ENCODE peak calls at places on chromosomes 7 and 10, in seven cellular contexts. One of them, this sample, is unnamed.

GRCh38 chr7:4650471-4651047 is 31.5 kb upstream of the FOXK1 start:
- DNase-seq in fibroblast of mammary gland: peak; percentile 44
- DNase-seq in Right ventricle myocardium superior: peak; percentile 66
- DNase-seq in AG04450: no peak
- DNase-seq in activated naive CD4-positive, alpha-beta T cell: no peak
- DNase-seq in NCI-H2081: no peak
- DNase-seq in T-helper 2 cell: no peak
- DNase-seq in this sample: no peak

GRCh38 chr10:32189400-32190084 is 133.3 kb upstream of the KIF5B start:
- DNase-seq in fibroblast of mammary gland: peak; percentile 44
- DNase-seq in Right ventricle myocardium superior: no peak
- DNase-seq in AG04450: no peak
- DNase-seq in activated naive CD4-positive, alpha-beta T cell: no peak
- DNase-seq in NCI-H2081: no peak
- DNase-seq in T-helper 2 cell: no peak
- DNase-seq in this sample: peak; percentile 34

GRCh38 chr7:121501566-121501965 is 105.5 kb upstream of the FAM3C start:
- DNase-seq in fibroblast of mammary gland: no peak
- DNase-seq in Right ventricle myocardium superior: no peak
- DNase-seq in AG04450: no peak
- DNase-seq in activated naive CD4-positive, alpha-beta T cell: no peak
- DNase-seq in NCI-H2081: no peak
- DNase-seq in T-helper 2 cell: no peak
- DNase-seq in this sample: no peak

GRCh38 chr7:81190997-81191747 is 272.3 kb upstream of the SEMA3C start:
- DNase-seq in fibroblast of mammary gland: peak; percentile 59
- DNase-seq in Right ventricle myocardium superior: no peak
- DNase-seq in AG04450: no peak
- DNase-seq in activated naive CD4-positive, alpha-beta T cell: no peak
- DNase-seq in NCI-H2081: no peak
- DNase-seq in T-helper 2 cell: no peak
- DNase-seq in this sample: peak; percentile 62

GRCh38 chr7:141220263-141220662 is 146.4 kb downstream of the TMEM178B start:
- DNase-seq in fibroblast of mammary gland: peak; percentile 17
- DNase-seq in Right ventricle myocardium superior: no peak
- DNase-seq in AG04450: no peak
- DNase-seq in activated naive CD4-positive, alpha-beta T cell: no peak
- DNase-seq in NCI-H2081: peak; percentile 81
- DNase-seq in T-helper 2 cell: peak; percentile 17
- DNase-seq in this sample: peak; percentile 9

GRCh38 chr7:141193066-141193465 is 119.2 kb downstream of the TMEM178B start:
- DNase-seq in fibroblast of mammary gland: no peak
- DNase-seq in Right ventricle myocardium superior: no peak
- DNase-seq in AG04450: no peak
- DNase-seq in activated naive CD4-positive, alpha-beta T cell: no peak
- DNase-seq in NCI-H2081: no peak
- DNase-seq in T-helper 2 cell: no peak
- DNase-seq in this sample: no peak

GRCh38 chr10:114876602-114877300 is 55.2 kb downstream of the FHIP2A start:
- DNase-seq in fibroblast of mammary gland: peak; percentile 62
- DNase-seq in Right ventricle myocardium superior: peak; percentile 74
- DNase-seq in AG04450: no peak
- DNase-seq in activated naive CD4-positive, alpha-beta T cell: no peak
- DNase-seq in NCI-H2081: peak; percentile 64
- DNase-seq in T-helper 2 cell: peak; percentile 58
- DNase-seq in this sample: peak; percentile 66

GRCh38 chr10:69867699-69868558 is 66.2 kb downstream of the COL13A1 start:
- DNase-seq in fibroblast of mammary gland: no peak
- DNase-seq in Right ventricle myocardium superior: no peak
- DNase-seq in AG04450: no peak
- DNase-seq in activated naive CD4-positive, alpha-beta T cell: no peak
- DNase-seq in NCI-H2081: no peak
- DNase-seq in T-helper 2 cell: no peak
- DNase-seq in this sample: no peak

GRCh38 chr10:27658788-27659187 is 86.8 kb downstream of the MKX start:
- DNase-seq in fibroblast of mammary gland: peak; percentile 70
- DNase-seq in Right ventricle myocardium superior: no peak
- DNase-seq in AG04450: no peak
- DNase-seq in activated naive CD4-positive, alpha-beta T cell: no peak
- DNase-seq in NCI-H2081: no peak
- DNase-seq in T-helper 2 cell: no peak
- DNase-seq in this sample: peak; percentile 80

GRCh38 chr10:59702347-59702746 is 7.3 kb downstream of the SLC16A9 start:
- DNase-seq in fibroblast of mammary gland: no peak
- DNase-seq in Right ventricle myocardium superior: no peak
- DNase-seq in AG04450: no peak
- DNase-seq in activated naive CD4-positive, alpha-beta T cell: no peak
- DNase-seq in NCI-H2081: no peak
- DNase-seq in T-helper 2 cell: peak; percentile 13
- DNase-seq in this sample: no peak

GRCh38 chr7:136086712-136087111 is 109.6 kb upstream of the MTPN start:
- DNase-seq in fibroblast of mammary gland: peak; percentile 86
- DNase-seq in Right ventricle myocardium superior: peak; percentile 41
- DNase-seq in AG04450: peak; percentile 69
- DNase-seq in activated naive CD4-positive, alpha-beta T cell: no peak
- DNase-seq in NCI-H2081: peak; percentile 10
- DNase-seq in T-helper 2 cell: peak; percentile 49
- DNase-seq in this sample: peak; percentile 62

GRCh38 chr10:97378933-97379921 is 21.9 kb downstream of the RRP12 start:
- DNase-seq in fibroblast of mammary gland: no peak
- DNase-seq in Right ventricle myocardium superior: no peak
- DNase-seq in AG04450: no peak
- DNase-seq in activated naive CD4-positive, alpha-beta T cell: no peak
- DNase-seq in NCI-H2081: no peak
- DNase-seq in T-helper 2 cell: no peak
- DNase-seq in this sample: no peak

GRCh38 chr10:88505680-88506215 is 77.4 kb downstream of the RNLS start:
- DNase-seq in fibroblast of mammary gland: no peak
- DNase-seq in Right ventricle myocardium superior: no peak
- DNase-seq in AG04450: no peak
- DNase-seq in activated naive CD4-positive, alpha-beta T cell: no peak
- DNase-seq in NCI-H2081: no peak
- DNase-seq in T-helper 2 cell: no peak
- DNase-seq in this sample: no peak

GRCh38 chr10:102935510-102935909 is 17.4 kb downstream of the CNNM2 start:
- DNase-seq in fibroblast of mammary gland: no peak
- DNase-seq in Right ventricle myocardium superior: no peak
- DNase-seq in AG04450: no peak
- DNase-seq in activated naive CD4-positive, alpha-beta T cell: no peak
- DNase-seq in NCI-H2081: no peak
- DNase-seq in T-helper 2 cell: peak; percentile 58
- DNase-seq in this sample: no peak

GRCh38 chr10:133117688-133118071 is 30.0 kb downstream of the ADGRA1 start:
- DNase-seq in fibroblast of mammary gland: no peak
- DNase-seq in Right ventricle myocardium superior: no peak
- DNase-seq in AG04450: no peak
- DNase-seq in activated naive CD4-positive, alpha-beta T cell: no peak
- DNase-seq in NCI-H2081: no peak
- DNase-seq in T-helper 2 cell: no peak
- DNase-seq in this sample: no peak

GRCh38 chr10:1270906-1271305 is 214.7 kb downstream of the WDR37 start:
- DNase-seq in fibroblast of mammary gland: no peak
- DNase-seq in Right ventricle myocardium superior: no peak
- DNase-seq in AG04450: no peak
- DNase-seq in activated naive CD4-positive, alpha-beta T cell: no peak
- DNase-seq in NCI-H2081: no peak
- DNase-seq in T-helper 2 cell: no peak
- DNase-seq in this sample: no peak

GRCh38 chr10:103333934-103334520 is 16.9 kb downstream of the PCGF6 start:
- DNase-seq in fibroblast of mammary gland: peak; percentile 42
- DNase-seq in Right ventricle myocardium superior: no peak
- DNase-seq in AG04450: no peak
- DNase-seq in activated naive CD4-positive, alpha-beta T cell: no peak
- DNase-seq in NCI-H2081: no peak
- DNase-seq in T-helper 2 cell: peak; percentile 35
- DNase-seq in this sample: peak; percentile 42

GRCh38 chr10:794382-794956 is 105.0 kb upstream of the DIP2C start:
- DNase-seq in fibroblast of mammary gland: peak; percentile 45
- DNase-seq in Right ventricle myocardium superior: no peak
- DNase-seq in AG04450: no peak
- DNase-seq in activated naive CD4-positive, alpha-beta T cell: no peak
- DNase-seq in NCI-H2081: no peak
- DNase-seq in T-helper 2 cell: no peak
- DNase-seq in this sample: no peak

GRCh38 chr7:30842542-30843451 is 68.9 kb upstream of the AQP1 start:
- DNase-seq in fibroblast of mammary gland: peak; percentile 27
- DNase-seq in Right ventricle myocardium superior: no peak
- DNase-seq in AG04450: no peak
- DNase-seq in activated naive CD4-positive, alpha-beta T cell: no peak
- DNase-seq in NCI-H2081: no peak
- DNase-seq in T-helper 2 cell: no peak
- DNase-seq in this sample: no peak

GRCh38 chr7:82343-83155 is 109.8 kb upstream of the FAM20C start:
- DNase-seq in fibroblast of mammary gland: no peak
- DNase-seq in Right ventricle myocardium superior: peak; percentile 19
- DNase-seq in AG04450: no peak
- DNase-seq in activated naive CD4-positive, alpha-beta T cell: no peak
- DNase-seq in NCI-H2081: no peak
- DNase-seq in T-helper 2 cell: no peak
- DNase-seq in this sample: no peak

GRCh38 chr7:25316366-25316765 is 88.1 kb upstream of the NPVF start:
- DNase-seq in fibroblast of mammary gland: no peak
- DNase-seq in Right ventricle myocardium superior: no peak
- DNase-seq in AG04450: no peak
- DNase-seq in activated naive CD4-positive, alpha-beta T cell: no peak
- DNase-seq in NCI-H2081: no peak
- DNase-seq in T-helper 2 cell: no peak
- DNase-seq in this sample: no peak

GRCh38 chr7:101906291-101907260 is 89.2 kb downstream of the CUX1 start:
- DNase-seq in fibroblast of mammary gland: no peak
- DNase-seq in Right ventricle myocardium superior: peak; percentile 14
- DNase-seq in AG04450: no peak
- DNase-seq in activated naive CD4-positive, alpha-beta T cell: no peak
- DNase-seq in NCI-H2081: no peak
- DNase-seq in T-helper 2 cell: no peak
- DNase-seq in this sample: no peak

GRCh38 chr7:100080895-100081534 is 508 bp downstream of the ZNF3 start:
- DNase-seq in fibroblast of mammary gland: no peak
- DNase-seq in Right ventricle myocardium superior: no peak
- DNase-seq in AG04450: no peak
- DNase-seq in activated naive CD4-positive, alpha-beta T cell: no peak
- DNase-seq in NCI-H2081: peak; percentile 48
- DNase-seq in T-helper 2 cell: no peak
- DNase-seq in this sample: no peak

GRCh38 chr7:76428868-76429805 is 4.4 kb downstream of the ZP3 start:
- DNase-seq in fibroblast of mammary gland: peak; percentile 34
- DNase-seq in Right ventricle myocardium superior: no peak
- DNase-seq in AG04450: no peak
- DNase-seq in activated naive CD4-positive, alpha-beta T cell: no peak
- DNase-seq in NCI-H2081: no peak
- DNase-seq in T-helper 2 cell: no peak
- DNase-seq in this sample: no peak

GRCh38 chr10:23386052-23386451 is 41.5 kb upstream of the C10orf67 start:
- DNase-seq in fibroblast of mammary gland: no peak
- DNase-seq in Right ventricle myocardium superior: no peak
- DNase-seq in AG04450: no peak
- DNase-seq in activated naive CD4-positive, alpha-beta T cell: no peak
- DNase-seq in NCI-H2081: no peak
- DNase-seq in T-helper 2 cell: no peak
- DNase-seq in this sample: no peak

GRCh38 chr7:5997210-5997808 is 11.5 kb downstream of the PMS2 start:
- DNase-seq in fibroblast of mammary gland: peak; percentile 76
- DNase-seq in Right ventricle myocardium superior: no peak
- DNase-seq in AG04450: peak; percentile 32
- DNase-seq in activated naive CD4-positive, alpha-beta T cell: peak; percentile 15
- DNase-seq in NCI-H2081: peak; percentile 52
- DNase-seq in T-helper 2 cell: peak; percentile 67
- DNase-seq in this sample: peak; percentile 47

GRCh38 chr7:99000904-99001442 is 122.6 kb downstream of the TRRAP start:
- DNase-seq in fibroblast of mammary gland: no peak
- DNase-seq in Right ventricle myocardium superior: no peak
- DNase-seq in AG04450: no peak
- DNase-seq in activated naive CD4-positive, alpha-beta T cell: no peak
- DNase-seq in NCI-H2081: no peak
- DNase-seq in T-helper 2 cell: no peak
- DNase-seq in this sample: no peak

GRCh38 chr10:124827474-124827873 is 25.9 kb downstream of the ABRAXAS2 start:
- DNase-seq in fibroblast of mammary gland: peak; percentile 44
- DNase-seq in Right ventricle myocardium superior: no peak
- DNase-seq in AG04450: no peak
- DNase-seq in activated naive CD4-positive, alpha-beta T cell: no peak
- DNase-seq in NCI-H2081: no peak
- DNase-seq in T-helper 2 cell: peak; percentile 37
- DNase-seq in this sample: peak; percentile 13

GRCh38 chr7:149720372-149721083 is 52.9 kb downstream of the ZNF467 start:
- DNase-seq in fibroblast of mammary gland: peak; percentile 29
- DNase-seq in Right ventricle myocardium superior: peak; percentile 93
- DNase-seq in AG04450: no peak
- DNase-seq in activated naive CD4-positive, alpha-beta T cell: no peak
- DNase-seq in NCI-H2081: no peak
- DNase-seq in T-helper 2 cell: no peak
- DNase-seq in this sample: no peak

GRCh38 chr7:105268056-105268455 is 120.7 kb downstream of the SRPK2 start:
- DNase-seq in fibroblast of mammary gland: peak; percentile 85
- DNase-seq in Right ventricle myocardium superior: no peak
- DNase-seq in AG04450: peak; percentile 39
- DNase-seq in activated naive CD4-positive, alpha-beta T cell: no peak
- DNase-seq in NCI-H2081: no peak
- DNase-seq in T-helper 2 cell: peak; percentile 71
- DNase-seq in this sample: peak; percentile 87

GRCh38 chr10:114026189-114027040 is 17.3 kb upstream of the ADRB1 start:
- DNase-seq in fibroblast of mammary gland: peak; percentile 69
- DNase-seq in Right ventricle myocardium superior: no peak
- DNase-seq in AG04450: peak; percentile 11
- DNase-seq in activated naive CD4-positive, alpha-beta T cell: no peak
- DNase-seq in NCI-H2081: no peak
- DNase-seq in T-helper 2 cell: peak; percentile 10
- DNase-seq in this sample: peak; percentile 86